ENCODE peak calls at places on chromosome 15, in five cellular contexts. U, G, J, V and C are unnamed samples.

GRCh38 chr15:50764331-50765201 is 940 bp downstream of the SPPL2A start:
- DNase-seq in G (no peak), U (peak; percentile 37), J (no peak), V (no peak), C (no peak)

GRCh38 chr15:33425149-33425548 is 114.4 kb downstream of the RYR3 start:
- DNase-seq in U (peak; percentile 12), V (no peak), J (peak; percentile 31), G (no peak), C (no peak)

GRCh38 chr15:96035091-96035490 is 295.4 kb upstream of the NR2F2 start:
- DNase-seq in J (no peak), G (no peak), U (no peak), V (no peak), C (no peak)

GRCh38 chr15:45499426-45499825 is 23.1 kb downstream of the SLC30A4 start:
- DNase-seq in G (no peak), V (no peak), J (no peak), U (peak; percentile 26), C (no peak)

GRCh38 chr15:99224372-99224771 is 25.0 kb downstream of the TTC23 start:
- DNase-seq in G (no peak), V (no peak), J (no peak), U (no peak), C (no peak)

GRCh38 chr15:83250766-83251165 is 33.7 kb downstream of the BNC1 start:
- DNase-seq in U (peak; percentile 52), V (no peak), J (no peak), G (no peak), C (no peak)

GRCh38 chr15:49135893-49136292 is 19.5 kb downstream of the COPS2 start:
- DNase-seq in J (peak; percentile 50), U (peak; percentile 92), V (no peak), G (no peak), C (peak; percentile 58)

GRCh38 chr15:41930221-41930866 is 36.5 kb upstream of the SPTBN5 start:
- DNase-seq in J (peak; percentile 90), V (peak; percentile 76), G (peak; percentile 53), U (peak; percentile 95), C (no peak)

GRCh38 chr15:44535092-44535491 is 1.9 kb upstream of the EIF3J start:
- DNase-seq in V (no peak), U (no peak), J (no peak), G (no peak), C (no peak)

GRCh38 chr15:51077565-51078153 is 17.0 kb downstream of the TNFAIP8L3 start:
- DNase-seq in U (no peak), V (peak; percentile 78), J (no peak), G (no peak), C (no peak)

GRCh38 chr15:79378394-79379158 is 53.6 kb upstream of the MINAR1 start:
- DNase-seq in G (no peak), U (peak; percentile 35), J (no peak), V (no peak), C (no peak)

GRCh38 chr15:60496853-60497252 is 17.9 kb upstream of the ICE2 start:
- DNase-seq in G (no peak), V (no peak), J (no peak), U (no peak), C (no peak)

GRCh38 chr15:81222007-81222406 is 25.3 kb downstream of the IL16 start:
- DNase-seq in V (no peak), G (no peak), U (no peak), J (no peak), C (no peak)

GRCh38 chr15:76973906-76974305 is 21.0 kb upstream of the PSTPIP1 start:
- DNase-seq in G (no peak), J (no peak), U (no peak), V (no peak), C (no peak)

GRCh38 chr15:76974456-76975083 is 20.4 kb upstream of the PSTPIP1 start:
- DNase-seq in J (no peak), U (no peak), G (no peak), V (no peak), C (no peak)

GRCh38 chr15:76976572-76977270 is 18.2 kb upstream of the PSTPIP1 start:
- DNase-seq in V (no peak), U (peak; percentile 9), G (no peak), J (no peak), C (no peak)

GRCh38 chr15:76972420-76973361 is 22.2 kb upstream of the PSTPIP1 start:
- DNase-seq in G (no peak), J (no peak), U (peak; percentile 48), V (no peak), C (peak; percentile 13)

GRCh38 chr15:76973362-76973743 is 21.6 kb upstream of the PSTPIP1 start:
- DNase-seq in J (no peak), G (peak; percentile 11), U (peak; percentile 69), V (peak; percentile 70), C (no peak)
- TF ChIP-seq CTCF in J (peak; percentile 56), G (peak; percentile 38), U (peak; percentile 79), V (peak; percentile 16), C (peak; percentile 72)

GRCh38 chr15:55402707-55403106 is 5.5 kb downstream of the CCPG1 start:
- DNase-seq in U (peak; percentile 23), V (no peak), G (no peak), J (no peak), C (no peak)
- TF ChIP-seq CTCF in U (no peak), V (no peak), G (no peak), J (no peak), C (no peak)

GRCh38 chr15:94229591-94230365 is 1.6 kb upstream of the MCTP2 start:
- DNase-seq in G (no peak), V (no peak), U (no peak), J (no peak), C (no peak)

GRCh38 chr15:94231728-94232086 is 346 bp downstream of the MCTP2 start:
- DNase-seq in U (peak; percentile 5), G (no peak), J (no peak), V (peak; percentile 46), C (no peak)

GRCh38 chr15:94232107-94232506 is 746 bp downstream of the MCTP2 start:
- DNase-seq in G (no peak), U (no peak), V (no peak), J (no peak), C (no peak)

GRCh38 chr15:94230436-94230885 is 900 bp upstream of the MCTP2 start:
- DNase-seq in U (peak; percentile 3), J (no peak), G (no peak), V (no peak), C (no peak)

GRCh38 chr15:94230886-94231727 is at the start of gene MCTP2:
- DNase-seq in J (peak; percentile 68), U (peak; percentile 65), V (peak; percentile 85), G (peak; percentile 91), C (peak; percentile 31)
- TF ChIP-seq CTCF in J (peak; percentile 28), U (no peak), V (no peak), G (peak; percentile 36), C (peak; percentile 18)

DNA sequence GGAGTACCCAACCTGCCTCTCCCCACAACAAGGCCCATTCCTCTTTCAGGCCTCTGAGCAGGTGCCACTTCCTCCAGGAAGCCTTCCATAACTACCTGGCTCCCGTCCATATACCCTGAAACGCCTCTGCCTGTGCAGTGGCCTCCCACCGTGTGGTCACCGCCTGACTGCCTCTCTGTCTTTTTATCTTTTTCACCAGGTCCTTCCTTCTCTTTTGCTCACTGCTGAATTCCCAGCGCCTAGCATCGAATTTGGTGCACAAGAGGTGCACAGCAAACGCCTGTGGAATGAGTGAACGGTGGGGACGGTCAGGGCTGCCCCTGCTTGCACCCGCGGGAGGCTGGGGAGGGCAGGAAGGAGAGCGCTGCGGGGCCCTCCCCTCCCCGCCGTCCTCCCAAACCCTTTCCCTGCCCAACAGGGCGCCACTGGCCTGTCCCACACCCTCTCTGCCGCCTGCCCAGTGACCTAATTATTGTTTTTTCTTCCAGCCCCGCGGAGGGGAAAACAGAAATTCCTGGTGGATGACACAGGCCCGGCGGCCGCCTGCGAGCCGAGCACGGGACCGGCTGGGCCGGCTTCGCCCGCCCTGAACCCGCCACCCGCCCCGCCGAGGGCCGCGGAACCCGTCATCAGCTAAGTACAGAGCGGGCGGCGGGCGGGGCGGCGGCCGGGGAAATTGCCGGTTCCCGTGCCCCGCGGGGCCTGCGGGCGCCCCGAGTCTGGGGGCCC is 140.1 kb downstream of the SMAD6 start:
- DNase-seq in V (peak; percentile 91), J (peak; percentile 74), G (peak; percentile 88), U (peak; percentile 93), C (peak; percentile 91)
- TF ChIP-seq CTCF in V (no peak), J (no peak), G (no peak), U (no peak), C (peak; percentile 4)